ENCODE peak calls at places on chromosomes 13 and 19, in four cellular contexts. U is lung, P is pancreas, O is thoracic aorta. M is an unnamed sample. For H3K36me3, the result is how much of the 10 kb centered on the place peaks cover.

GRCh38 chr13:112779856-112780604 is 90.2 kb downstream of the ATP11A start:
- DNase-seq in U (no peak), P (no peak), O (no peak), M (peak)

GRCh38 chr13:27793377-27794074 is 1.2 kb downstream of the GSX1 start:
- DNase-seq in U (no peak), P (no peak), O (no peak), M (no peak)

GRCh38 chr13:77980592-77980991 is 62.0 kb upstream of the EDNRB start:
- DNase-seq in U (no peak), P (no peak), O (no peak), M (no peak)

GRCh38 chr13:110869805-110870706 is 44.8 kb downstream of the ANKRD10 start:
- DNase-seq in U (peak), P (peak), O (peak), M (peak)

GRCh38 chr13:50529154-50529882 is 314.2 kb downstream of the DLEU7 start:
- DNase-seq in U (peak), P (peak), O (peak), M (peak)

GRCh38 chr13:29707876-29708543 is 112.5 kb upstream of the SLC7A1 start:
- DNase-seq in U (no peak), P (peak), O (no peak), M (peak)

GRCh38 chr19:56066152-56067023 is 54.7 kb downstream of the ZNF787 start:
- DNase-seq in U (peak), P (peak), O (no peak), M (peak)

GRCh38 chr13:59112375-59112774 is 1051.4 kb downstream of the DIAPH3 start:
- DNase-seq in U (no peak), P (no peak), O (no peak), M (no peak)

GRCh38 chr19:36527873-36528193 is 238 bp downstream of the ZNF260 start:
- DNase-seq in U (no peak), P (no peak), O (no peak), M (no peak)

GRCh38 chr13:100544866-100545683 is 43.5 kb downstream of the GGACT start:
- DNase-seq in U (peak), P (peak), O (no peak), M (peak)

GRCh38 chr13:111314852-111315251 is 5.6 kb upstream of the TEX29 start:
- DNase-seq in U (no peak), P (no peak), O (no peak), M (no peak)

GRCh38 chr13:75481176-75482069 is 546 bp downstream of the TBC1D4 start:
- DNase-seq in U (peak), P (peak), O (no peak), M (peak)

GRCh38 chr13:59745395-59745788 is 418.3 kb downstream of the DIAPH3 start:
- DNase-seq in U (no peak), P (no peak), O (no peak), M (no peak)

GRCh38 chr13:23678768-23679167 is 108.6 kb downstream of the TNFRSF19 start:
- DNase-seq in U (no peak), P (no peak), O (no peak), M (no peak)

GRCh38 chr13:31545616-31546015 is 193.7 kb upstream of the RXFP2 start:
- DNase-seq in U (no peak), P (no peak), O (no peak), M (no peak)

GRCh38 chr19:57587529-57587928 is 3.6 kb downstream of the ZIK1 start:
- DNase-seq in U (no peak), P (no peak), O (no peak), M (no peak)

GRCh38 chr19:1045247-1045603 is 5.3 kb downstream of the ABCA7 start:
- DNase-seq in U (no peak), P (peak), O (no peak), M (peak)

GRCh38 chr19:14440049-14440448 is 6.9 kb downstream of the PKN1 start:
- DNase-seq in U (peak), P (peak), O (no peak), M (peak)

GRCh38 chr13:90686438-90686837 is 661.0 kb upstream of the MIR17HG start:
- DNase-seq in U (no peak), P (no peak), O (no peak), M (no peak)

GRCh38 chr19:41328157-41328817 is 18.3 kb downstream of the CCDC97 start:
- DNase-seq in U (no peak), P (no peak), O (no peak), M (no peak)

GRCh38 chr13:50909605-50910482 is at the start of gene RNASEH2B:
- DNase-seq in U (peak), P (peak), O (peak), M (peak)

GRCh38 chr13:67048084-67048792 is 181.9 kb downstream of the PCDH9 start:
- DNase-seq in U (no peak), P (peak), O (no peak), M (no peak)

GRCh38 chr13:76036176-76036575 is 400.0 kb downstream of the LMO7 start:
- DNase-seq in U (no peak), P (no peak), O (no peak), M (no peak)

GRCh38 chr13:34201050-34201913 is 383.3 kb downstream of the RFC3 start:
- DNase-seq in U (no peak), P (no peak), O (no peak), M (no peak)

GRCh38 chr13:40399756-40400155 is 266.7 kb downstream of the FOXO1 start:
- DNase-seq in U (no peak), P (no peak), O (no peak), M (no peak)

GRCh38 chr19:16584825-16585801 is 12.9 kb upstream of the SLC35E1 start:
- DNase-seq in U (no peak), P (peak), O (no peak), M (no peak)

GRCh38 chr13:41978007-41978406 is 17.1 kb upstream of the VWA8 start:
- DNase-seq in U (no peak), P (no peak), O (no peak), M (no peak)

GRCh38 chr13:32330438-32330837 is 15.1 kb downstream of the BRCA2 start:
- DNase-seq in U (no peak), P (no peak), O (no peak), M (no peak)

GRCh38 chr13:27919934-27920676 is at the start of gene PDX1:
- DNase-seq in U (peak), P (peak), O (no peak), M (peak)

GRCh38 chr13:31774186-31774585 is 34.9 kb downstream of the RXFP2 start:
- DNase-seq in U (no peak), P (no peak), O (no peak), M (no peak)

GRCh38 chr13:53405616-53406015 is 377.0 kb downstream of the OLFM4 start:
- DNase-seq in U (no peak), P (peak), O (no peak), M (no peak)

GRCh38 chr13:113973218-113974164 is at the start of gene C13orf46:
- DNase-seq in U (no peak), P (peak), O (peak), M (no peak)

GRCh38 chr19:7006305-7006704 is 14.9 kb downstream of the MBD3L2B start:
- DNase-seq in U (no peak), P (no peak), O (no peak), M (no peak)

GRCh38 chr19:2148482-2149135 is 2.8 kb downstream of the AP3D1 start:
- DNase-seq in U (no peak), P (no peak), O (no peak), M (no peak)

GRCh38 chr19:33403221-33403972 is 29.9 kb downstream of the CEBPG start:
- DNase-seq in U (peak), P (peak), O (no peak), M (peak)

GRCh38 chr13:25132984-25133383 is 37.0 kb downstream of the PABPC3 start:
- DNase-seq in U (no peak), P (no peak), O (no peak), M (no peak)

GRCh38 chr19:8088752-8089663 is 36.4 kb downstream of the CCL25 start:
- DNase-seq in U (no peak), P (no peak), O (no peak), M (no peak)
- H3K36me3 ChIP-seq in U (under half), P (under half), O (under half), M (under half)

GRCh38 chr19:45852145-45852750 is 10.7 kb downstream of the SYMPK start:
- DNase-seq in U (no peak), P (peak), O (no peak), M (no peak)
- H3K36me3 ChIP-seq in U (under half), P (half or more), O (half or more), M (half or more)

DNA sequence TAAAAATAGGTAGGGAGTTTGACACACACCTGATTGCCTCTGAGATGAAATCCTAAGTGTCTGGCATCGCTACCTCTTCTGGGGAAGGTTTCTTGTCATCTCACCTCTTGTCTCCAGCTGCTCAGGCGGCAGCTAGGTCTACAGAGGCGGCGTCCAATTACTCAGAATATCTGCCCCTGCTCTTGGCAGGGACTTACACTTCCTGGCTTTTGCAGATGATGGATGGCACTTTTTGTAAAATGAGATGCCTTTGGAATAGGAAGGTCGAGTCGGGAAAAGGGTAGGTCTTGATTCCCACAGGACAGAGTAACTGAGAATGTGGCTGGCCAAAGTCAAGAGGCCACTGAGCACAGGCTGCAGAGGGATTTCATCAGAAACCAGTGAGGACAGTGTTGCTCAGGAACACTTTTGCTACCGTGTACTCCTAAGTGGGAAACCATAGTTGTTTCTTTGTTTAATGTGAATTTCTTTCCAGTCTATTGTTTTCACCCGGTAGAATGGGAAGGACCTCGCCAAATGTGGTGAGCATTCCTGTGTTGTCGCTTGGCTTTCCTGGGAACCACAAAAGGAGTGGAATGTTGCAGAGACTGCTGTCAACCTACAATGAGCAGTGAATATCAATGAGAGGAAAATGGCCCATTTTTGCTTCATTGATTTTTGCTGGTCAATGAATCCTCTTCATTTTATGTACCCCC is 383.7 kb downstream of the HS6ST3 start:
- DNase-seq in U (no peak), P (no peak), O (no peak), M (no peak)
- H3K36me3 ChIP-seq in U (under half), P (under half), O (under half), M (under half)

DNA sequence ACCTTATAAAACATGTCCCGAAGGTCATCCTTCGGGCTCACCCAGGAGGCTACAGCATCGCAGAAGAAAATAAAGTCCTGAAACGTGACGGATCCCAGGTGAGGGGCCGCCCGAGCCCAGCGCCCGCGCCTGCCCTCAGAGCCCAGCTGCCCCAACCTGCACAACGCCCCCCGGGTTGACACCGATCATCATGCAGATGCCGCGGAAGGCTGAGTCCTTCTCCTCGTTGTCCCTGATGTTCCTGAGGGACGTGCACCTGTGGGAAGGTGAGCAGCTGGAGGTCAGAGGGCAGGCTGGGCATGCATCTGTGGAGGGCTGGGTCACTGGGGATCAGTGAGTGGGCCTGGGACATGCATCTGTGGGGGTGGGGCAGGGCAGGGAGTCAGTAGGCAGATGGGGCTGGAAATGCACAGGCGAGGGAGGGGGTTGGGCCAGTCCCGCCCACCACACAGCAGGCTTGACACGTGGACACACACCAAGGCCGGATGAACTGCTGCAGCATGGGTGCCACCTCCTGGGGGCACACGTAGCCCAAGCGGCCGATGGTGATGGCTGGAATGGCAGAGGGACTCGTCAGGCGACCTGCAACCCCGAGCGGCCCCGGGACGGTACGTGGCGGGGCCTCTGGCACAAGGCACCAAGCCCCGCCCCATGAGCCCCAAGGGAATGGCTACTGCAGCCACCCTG is 5.3 kb upstream of the FBXW9 start:
- DNase-seq in U (no peak), P (no peak), O (no peak), M (no peak)
- H3K36me3 ChIP-seq in U (half or more), P (half or more), O (half or more), M (half or more)

DNA sequence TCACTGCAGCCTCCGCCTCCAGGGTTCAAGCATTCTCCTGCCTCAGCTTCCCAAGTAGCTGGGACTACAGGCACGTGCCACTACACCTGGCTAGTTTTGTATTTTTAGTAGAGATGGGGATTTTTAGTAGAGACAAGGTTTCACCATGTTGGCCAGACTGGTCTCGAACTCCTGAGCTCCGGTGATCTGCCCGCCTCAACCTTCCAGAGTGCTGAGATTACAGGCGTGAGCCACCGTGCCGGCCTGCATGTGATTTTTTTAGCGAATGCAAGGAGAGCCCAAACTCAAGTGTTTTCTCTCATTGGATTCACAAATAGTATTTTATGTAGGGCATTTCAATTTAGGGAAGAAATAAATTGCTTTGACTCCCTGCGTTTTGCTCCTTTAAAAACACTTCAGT is 4.4 kb downstream of the ZMYM2 start:
- DNase-seq in U (no peak), P (no peak), O (no peak), M (no peak)
- H3K36me3 ChIP-seq in U (under half), P (under half), O (under half), M (under half)

DNA sequence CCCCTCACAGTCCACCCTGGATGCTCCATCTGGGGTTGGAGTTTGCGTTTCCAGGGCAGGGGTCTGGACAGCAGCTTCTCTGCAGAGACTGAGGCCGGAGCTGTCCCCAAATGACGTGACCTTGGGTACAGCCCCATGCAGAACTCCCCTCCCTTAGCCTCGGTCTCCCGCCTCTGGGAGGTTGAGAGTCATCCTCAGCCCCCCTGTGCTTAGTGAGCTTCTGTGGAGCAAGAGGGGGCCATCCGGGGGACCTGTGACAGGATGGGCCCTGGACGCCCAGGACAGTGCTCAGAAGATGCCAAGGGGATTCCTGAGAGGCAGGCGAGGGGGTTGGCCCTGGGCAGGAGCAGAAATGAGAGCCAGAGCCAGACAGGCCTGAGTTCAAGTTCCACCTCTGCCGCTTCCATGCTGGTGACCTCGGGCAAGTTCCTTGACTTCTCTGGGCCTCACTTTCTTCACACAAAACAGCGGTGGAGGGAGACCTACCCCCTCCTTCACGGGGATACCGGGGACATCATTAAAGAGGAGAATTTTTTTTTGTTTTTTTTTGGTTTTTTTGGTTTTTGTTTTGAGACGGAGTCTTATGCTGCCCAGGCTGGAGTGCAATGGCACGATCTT is 20.3 kb downstream of the SMIM24 start:
- DNase-seq in U (no peak), P (no peak), O (no peak), M (no peak)
- H3K36me3 ChIP-seq in U (half or more), P (under half), O (under half), M (half or more)

GRCh38 chr19:39175564-39175963 is 21.2 kb upstream of the NCCRP1 start:
- DNase-seq in U (no peak), P (no peak), O (no peak), M (no peak)
- H3K36me3 ChIP-seq in U (half or more), P (under half), O (under half), M (half or more)

GRCh38 chr19:3530389-3530788 is 8.6 kb upstream of the TEKTIP1 start:
- DNase-seq in U (no peak), P (no peak), O (no peak), M (no peak)

GRCh38 chr19:3528080-3528479 is 10.9 kb upstream of the TEKTIP1 start:
- DNase-seq in U (no peak), P (peak), O (no peak), M (no peak)

GRCh38 chr19:3526507-3527244 is 12.3 kb upstream of the TEKTIP1 start:
- DNase-seq in U (no peak), P (peak), O (no peak), M (no peak)

GRCh38 chr19:3527250-3527910 is 11.6 kb upstream of the TEKTIP1 start:
- DNase-seq in U (no peak), P (peak), O (no peak), M (no peak)

DNA sequence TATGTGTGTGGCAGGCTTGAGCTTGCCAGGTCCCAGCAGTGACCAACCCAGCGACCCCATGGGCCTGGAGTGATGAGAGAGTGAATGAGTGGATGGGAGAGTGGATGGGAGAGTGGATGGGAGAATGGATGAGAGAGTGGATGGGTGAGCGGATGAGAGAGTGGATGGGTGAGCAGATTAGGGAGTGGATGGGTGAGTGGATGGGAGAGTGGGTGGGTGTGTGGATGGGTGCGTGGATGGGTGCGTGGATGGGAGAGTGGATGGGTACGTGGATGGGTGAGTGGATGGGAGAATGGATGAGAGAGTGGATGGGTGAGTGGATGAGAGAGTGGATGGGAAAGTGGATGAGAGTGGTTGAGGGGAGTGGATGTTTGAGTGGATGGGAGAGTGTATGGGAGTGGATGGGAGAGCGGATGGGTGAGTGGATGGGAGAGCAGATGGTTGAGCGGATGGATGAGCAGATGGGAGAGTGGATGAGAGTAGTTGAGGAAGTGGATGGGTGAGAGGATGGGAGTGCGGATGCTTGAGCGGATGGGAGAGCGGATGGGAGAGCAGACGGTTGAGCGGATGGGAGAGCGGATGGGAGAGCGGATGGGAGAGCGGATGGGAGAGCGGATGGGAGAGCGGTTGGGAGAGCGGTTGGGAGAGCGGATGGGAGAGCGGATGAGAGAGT is 10.3 kb upstream of the TEKTIP1 start:
- DNase-seq in U (no peak), P (no peak), O (no peak), M (no peak)
- H3K36me3 ChIP-seq in U (half or more), P (under half), O (half or more), M (half or more)

DNA sequence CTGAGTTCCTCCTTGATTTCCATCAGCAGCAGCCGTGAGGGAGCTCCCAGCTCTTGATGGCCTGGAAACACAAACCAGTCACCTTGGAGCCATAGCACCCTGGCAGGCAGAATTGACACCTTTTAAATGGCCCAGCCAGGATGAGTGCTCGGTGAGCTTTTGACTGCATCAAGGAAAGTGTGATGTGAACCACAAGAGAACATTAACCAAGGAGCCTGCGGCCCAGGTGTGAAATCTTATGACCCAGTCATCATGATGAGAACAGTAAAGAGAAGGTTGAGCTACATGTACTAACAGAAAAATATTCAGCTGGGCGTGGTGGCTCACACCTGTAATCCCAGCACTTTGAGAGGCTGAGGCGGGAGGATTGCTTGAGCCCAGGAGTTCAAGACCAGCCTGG is 22.8 kb downstream of the SUGP2 start:
- DNase-seq in U (no peak), P (peak), O (no peak), M (no peak)
- H3K36me3 ChIP-seq in U (under half), P (under half), O (half or more), M (half or more)

M was measured in stomach.